ENCODE peak calls at places on chromosomes 11 and 22, in ten cellular contexts. C is CD8-positive, alpha-beta memory T cell; E is tibial nerve; X is GM23248; R is colonic mucosa; N is heart right ventricle; S is OCI-LY7; Q is spleen; K is GM23338; A is heart left ventricle. V is an unnamed sample.
A peak's percentile ranks its signal among the peaks of the same experiment; 100 is the strongest.

GRCh38 chr11:117716652-117717440 is 80.2 kb downstream of the DSCAML1 start:
- DNase-seq in C (no peak), E (no peak), X (no peak), R (no peak), N (no peak), S (no peak), Q (no peak), K (no peak), A (no peak), V (no peak)

GRCh38 chr11:47437746-47438418 is 11.1 kb downstream of the RAPSN start:
- DNase-seq in C (no peak), E (no peak), X (no peak), R (no peak), N (peak; percentile 62), S (no peak), Q (no peak), K (no peak), A (peak; percentile 68), V (no peak)

GRCh38 chr11:70445605-70446004 is 47.3 kb downstream of the CTTN start:
- DNase-seq in C (no peak), E (no peak), X (no peak), R (no peak), N (no peak), S (no peak), Q (peak; percentile 20), K (no peak), A (no peak), V (no peak)

GRCh38 chr11:1278766-1279673 is 30.4 kb downstream of the TOLLIP start:
- DNase-seq in C (no peak), E (no peak), X (no peak), R (no peak), N (peak; percentile 5), S (no peak), Q (peak; percentile 64), K (no peak), A (peak; percentile 55), V (no peak)

GRCh38 chr11:67160872-67161783 is 42.1 kb downstream of the KDM2A start:
- DNase-seq in C (no peak), E (no peak), X (peak; percentile 38), R (no peak), N (no peak), S (no peak), Q (no peak), K (peak; percentile 36), A (no peak), V (no peak)

GRCh38 chr22:23682827-23683355 is 7.9 kb upstream of the RGL4 start:
- DNase-seq in C (no peak), E (no peak), X (no peak), R (no peak), N (no peak), S (no peak), Q (peak; percentile 41), K (peak; percentile 2), A (no peak), V (no peak)

GRCh38 chr11:131977854-131978253 is 607.4 kb downstream of the NTM start:
- DNase-seq in C (no peak), E (no peak), X (peak; percentile 67), R (no peak), N (no peak), S (no peak), Q (no peak), K (peak; percentile 61), A (no peak), V (no peak)

GRCh38 chr11:34826384-34826726 is 89.8 kb downstream of the APIP start:
- DNase-seq in C (no peak), E (no peak), X (no peak), R (peak; percentile 52), N (no peak), S (no peak), Q (no peak), K (no peak), A (no peak), V (no peak)

GRCh38 chr11:47672283-47672730 is 29.9 kb upstream of the MTCH2 start:
- DNase-seq in C (no peak), E (no peak), X (peak; percentile 26), R (no peak), N (no peak), S (no peak), Q (no peak), K (no peak), A (no peak), V (no peak)

GRCh38 chr22:36332623-36333331 is 55.0 kb downstream of the MYH9 start:
- DNase-seq in C (no peak), E (no peak), X (peak; percentile 45), R (peak; percentile 77), N (no peak), S (peak; percentile 36), Q (peak; percentile 77), K (no peak), A (no peak), V (peak; percentile 85)

GRCh38 chr22:50683994-50684371 is 11.4 kb downstream of the SHANK3 start:
- DNase-seq in C (no peak), E (no peak), X (no peak), R (no peak), N (no peak), S (no peak), Q (peak; percentile 72), K (no peak), A (peak; percentile 27), V (no peak)

GRCh38 chr22:37571258-37571991 is 8.5 kb downstream of the LGALS2 start:
- DNase-seq in C (no peak), E (no peak), X (no peak), R (no peak), N (no peak), S (no peak), Q (no peak), K (peak; percentile 36), A (no peak), V (no peak)

GRCh38 chr11:36469063-36469462 is 41.0 kb downstream of the TRAF6 start:
- DNase-seq in C (peak; percentile 16), E (no peak), X (peak; percentile 60), R (no peak), N (no peak), S (no peak), Q (no peak), K (peak; percentile 93), A (no peak), V (no peak)

GRCh38 chr11:20873054-20873453 is 203.7 kb downstream of the NELL1 start:
- DNase-seq in C (no peak), E (no peak), X (peak; percentile 8), R (no peak), N (no peak), S (peak; percentile 24), Q (no peak), K (peak; percentile 93), A (no peak), V (no peak)

GRCh38 chr11:2811206-2812091 is 74.1 kb downstream of the CDKN1C start:
- DNase-seq in C (no peak), E (no peak), X (no peak), R (no peak), N (peak; percentile 26), S (no peak), Q (peak; percentile 66), K (no peak), A (peak; percentile 64), V (no peak)
- H3K4me3 ChIP-seq in C (no peak overlapping the region), E (no peak overlapping the region), X (no peak overlapping the region), R (no peak overlapping the region), N (peak overlapping the region; percentile 34), S (no peak overlapping the region), Q (no peak overlapping the region), K (no peak overlapping the region), A (peak overlapping the region; percentile 40), V (no peak overlapping the region)

GRCh38 chr11:14359573-14360031 is 619 bp upstream of the RRAS2 start:
- DNase-seq in C (no peak), E (no peak), X (peak; percentile 68), R (no peak), N (no peak), S (no peak), Q (no peak), K (no peak), A (no peak), V (no peak)
- H3K27ac ChIP-seq in C (no peak overlapping the region), E (no peak overlapping the region), X (peak overlapping the region; percentile 67), R (no peak overlapping the region), N (no peak overlapping the region), S (no peak overlapping the region), Q (no peak overlapping the region), K (no peak overlapping the region), A (no peak overlapping the region), V (no peak overlapping the region)

GRCh38 chr11:123517559-123518364 is 87.7 kb downstream of the GRAMD1B start:
- DNase-seq in C (no peak), E (no peak), X (no peak), R (no peak), N (no peak), S (no peak), Q (no peak), K (no peak), A (no peak), V (no peak)

GRCh38 chr11:123519797-123520193 is 89.7 kb downstream of the GRAMD1B start:
- DNase-seq in C (no peak), E (no peak), X (no peak), R (no peak), N (no peak), S (no peak), Q (no peak), K (no peak), A (no peak), V (no peak)

GRCh38 chr11:123519055-123519796 is 89.2 kb downstream of the GRAMD1B start:
- DNase-seq in C (no peak), E (no peak), X (peak; percentile 68), R (no peak), N (no peak), S (no peak), Q (no peak), K (peak; percentile 26), A (no peak), V (no peak)

GRCh38 chr11:123518496-123519054 is 88.5 kb downstream of the GRAMD1B start:
- DNase-seq in C (no peak), E (no peak), X (peak; percentile 41), R (no peak), N (no peak), S (no peak), Q (no peak), K (no peak), A (no peak), V (no peak)

DNA sequence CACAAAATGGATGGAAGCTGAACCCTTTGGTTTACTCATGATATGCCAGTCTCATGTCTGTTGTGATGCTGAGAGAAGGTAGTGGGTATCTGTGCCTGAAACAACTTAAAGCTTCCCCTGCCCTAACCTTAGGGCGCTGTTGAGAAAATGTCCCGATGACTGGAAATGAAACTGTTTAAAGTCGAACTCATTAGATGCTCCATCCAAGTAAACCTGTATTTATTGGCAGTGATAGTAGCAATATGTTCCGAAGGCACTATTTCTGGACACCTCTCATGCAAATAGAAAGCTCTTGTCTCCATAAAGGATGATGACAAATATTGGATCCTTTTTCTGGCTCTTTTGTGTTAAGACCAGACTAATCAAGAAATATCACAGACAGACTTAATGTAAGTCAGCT is 86.2 kb downstream of the GRAMD1B start:
- DNase-seq in C (no peak), E (no peak), X (no peak), R (no peak), N (no peak), S (no peak), Q (no peak), K (no peak), A (no peak), V (no peak)
- H3K4me1 ChIP-seq in C (no peaks in the 10 kb centered on the region), E (peaks cover 15% of the 10 kb centered on the region), X (peaks cover 18% of the 10 kb centered on the region), R (no peaks in the 10 kb centered on the region), N (peaks cover 11% of the 10 kb centered on the region), S (no peaks in the 10 kb centered on the region), Q (peaks cover 22% of the 10 kb centered on the region), K (peaks cover 32% of the 10 kb centered on the region), A (no peaks in the 10 kb centered on the region), V (peaks cover 6% of the 10 kb centered on the region)

GRCh38 chr11:85475637-85476517 is 151.3 kb downstream of the DLG2 start:
- DNase-seq in C (no peak), E (no peak), X (no peak), R (no peak), N (no peak), S (no peak), Q (no peak), K (no peak), A (no peak), V (no peak)

GRCh38 chr11:85472953-85473352 is 154.2 kb downstream of the DLG2 start:
- DNase-seq in C (no peak), E (no peak), X (no peak), R (no peak), N (no peak), S (no peak), Q (peak; percentile 62), K (no peak), A (no peak), V (no peak)
- H3K4me3 ChIP-seq in C (no peak overlapping the region), E (no peak overlapping the region), X (no peak overlapping the region), R (no peak overlapping the region), N (no peak overlapping the region), S (no peak overlapping the region), Q (no peak overlapping the region), K (no peak overlapping the region), A (no peak overlapping the region), V (no peak overlapping the region)